ENCODE peak calls at places on chromosomes 11 and 22, in seven cellular contexts. P is stimulated activated CD4-positive, alpha-beta T cell treated with anti-CD3 and anti-CD28 coated beads, TNF-alpha, amount 100 ng/mL, for 4 hours; J is GM12891; H is spleen; C is activated T-helper 1 cell treated with anti-CD3 and anti-CD28 coated beads, Interleukin-12 subunit alpha, Interleukin-12 subunit beta, Interleukin-2, Interleukin-4 antibody, amounts not matched to agents 30 ng/mL and 10 ng/mL and 1 ng/mL, durations not matched to agents 14 hours and 24 hours and 36 hours; X is ureter; S is GM10248. B is an unnamed sample.

GRCh38 chr11:73478737-73479347 is 102.6 kb downstream of the RELT start:
- DNase-seq in P (no peak), J (no peak), H (no peak), C (no peak), X (no peak), S (no peak), B (no peak)

GRCh38 chr11:75476716-75477613 is 44.0 kb upstream of the KLHL35 start:
- DNase-seq in P (no peak), J (no peak), H (peak), C (no peak), X (no peak), S (no peak), B (no peak)

GRCh38 chr11:18461909-18462308 is 6.3 kb downstream of the LDHAL6A start:
- DNase-seq in P (no peak), J (no peak), H (no peak), C (no peak), X (no peak), S (no peak), B (no peak)

GRCh38 chr11:104968856-104969776 is 742 bp upstream of the CASP4 start:
- DNase-seq in P (no peak), J (no peak), H (peak), C (no peak), X (peak), S (no peak), B (no peak)

GRCh38 chr11:128343134-128343514 is 244.2 kb downstream of the ETS1 start:
- DNase-seq in P (no peak), J (no peak), H (no peak), C (no peak), X (no peak), S (no peak), B (no peak)

GRCh38 chr11:59669611-59670009 is 773 bp upstream of the PATL1 start:
- DNase-seq in P (peak), J (no peak), H (peak), C (no peak), X (peak), S (no peak), B (no peak)

GRCh38 chr22:19687561-19688300 is 26.6 kb upstream of the SEPTIN5 start:
- DNase-seq in P (no peak), J (no peak), H (peak), C (no peak), X (no peak), S (no peak), B (no peak)

GRCh38 chr22:30870451-30871345 is 97.9 kb downstream of the MORC2 start:
- DNase-seq in P (no peak), J (no peak), H (peak), C (no peak), X (no peak), S (no peak), B (peak)

GRCh38 chr22:36397081-36397766 is 9.5 kb upstream of the MYH9 start:
- DNase-seq in P (no peak), J (no peak), H (no peak), C (no peak), X (no peak), S (no peak), B (no peak)

GRCh38 chr11:5198285-5198684 is 2.2 kb downstream of the OR51V1 start:
- DNase-seq in P (no peak), J (no peak), H (no peak), C (no peak), X (no peak), S (no peak), B (no peak)

GRCh38 chr11:77039491-77040400 is 5.5 kb downstream of the B3GNT6 start:
- DNase-seq in P (no peak), J (peak), H (no peak), C (peak), X (no peak), S (peak), B (no peak)

GRCh38 chr11:1126491-1126926 is 31.2 kb upstream of the MUC5AC start:
- DNase-seq in P (no peak), J (no peak), H (no peak), C (no peak), X (no peak), S (no peak), B (peak)

GRCh38 chr22:43828711-43829447 is 16.8 kb upstream of the EFCAB6 start:
- DNase-seq in P (no peak), J (no peak), H (peak), C (no peak), X (peak), S (no peak), B (no peak)

GRCh38 chr11:131663403-131664200 is 293.2 kb downstream of the NTM start:
- DNase-seq in P (no peak), J (no peak), H (no peak), C (no peak), X (no peak), S (no peak), B (no peak)

GRCh38 chr11:69166186-69167115 is 10.7 kb downstream of the SMIM38 start:
- DNase-seq in P (peak), J (peak), H (peak), C (peak), X (no peak), S (peak), B (no peak)

GRCh38 chr11:77454867-77455655 is 18.8 kb downstream of the PAK1 start:
- DNase-seq in P (no peak), J (no peak), H (no peak), C (no peak), X (no peak), S (no peak), B (no peak)

GRCh38 chr11:4680341-4680740 is 17.3 kb downstream of the OR51E2 start:
- DNase-seq in P (no peak), J (no peak), H (no peak), C (no peak), X (no peak), S (no peak), B (no peak)

GRCh38 chr11:62420882-62421281 is 2.0 kb downstream of the SCGB1A1 start:
- DNase-seq in P (no peak), J (no peak), H (no peak), C (no peak), X (no peak), S (no peak), B (no peak)